ENCODE peak calls at places on chromosomes 2 and 18, in eight cellular contexts. R is neuronal stem cell, F is ovary, B is thoracic aorta, Q is heart left ventricle, J is aorta, T is AG10803, N is neural progenitor cell. I is an unnamed sample.

GRCh38 chr2:232489516-232490220 is 2.0 kb upstream of the ECEL1 start:
- DNase-seq in R (no peak), F (peak), B (no peak), Q (peak), J (peak), T (no peak), N (no peak), I (no peak)

GRCh38 chr2:189012373-189012772 is 38.2 kb downstream of the COL3A1 start:
- DNase-seq in R (no peak), F (no peak), B (no peak), Q (no peak), J (no peak), T (no peak), N (no peak), I (no peak)

GRCh38 chr2:24617431-24617830 is 126.4 kb downstream of the NCOA1 start:
- DNase-seq in R (no peak), F (no peak), B (no peak), Q (no peak), J (no peak), T (peak), N (no peak), I (no peak)

GRCh38 chr2:186554850-186555785 is 34.7 kb upstream of the ITGAV start:
- DNase-seq in R (no peak), F (no peak), B (no peak), Q (no peak), J (no peak), T (no peak), N (no peak), I (no peak)

GRCh38 chr2:164903944-164904343 is 51.4 kb downstream of the SLC38A11 start:
- DNase-seq in R (no peak), F (no peak), B (no peak), Q (no peak), J (no peak), T (no peak), N (peak), I (no peak)

GRCh38 chr2:140454717-140455116 is 1674.5 kb upstream of the NXPH2 start:
- DNase-seq in R (no peak), F (no peak), B (peak), Q (no peak), J (no peak), T (peak), N (no peak), I (no peak)

GRCh38 chr2:112493858-112494648 is 12.1 kb downstream of the TTL start:
- DNase-seq in R (no peak), F (no peak), B (no peak), Q (no peak), J (no peak), T (peak), N (no peak), I (no peak)

GRCh38 chr2:53312721-53313120 is 454.9 kb upstream of the CHAC2 start:
- DNase-seq in R (no peak), F (no peak), B (no peak), Q (no peak), J (no peak), T (no peak), N (no peak), I (no peak)

GRCh38 chr18:46096651-46097300 is 1.3 kb downstream of the ATP5F1A start:
- DNase-seq in R (no peak), F (no peak), B (no peak), Q (no peak), J (no peak), T (no peak), N (no peak), I (no peak)

GRCh38 chr2:138846216-138846821 is 66.1 kb upstream of the NXPH2 start:
- DNase-seq in R (no peak), F (no peak), B (no peak), Q (no peak), J (no peak), T (peak), N (peak), I (no peak)

GRCh38 chr2:86366651-86367500 is 29.4 kb upstream of the REEP1 start:
- DNase-seq in R (no peak), F (no peak), B (no peak), Q (no peak), J (no peak), T (no peak), N (no peak), I (no peak)

GRCh38 chr2:56313541-56313940 is 129.8 kb downstream of the CCDC85A start:
- DNase-seq in R (no peak), F (no peak), B (no peak), Q (no peak), J (no peak), T (peak), N (no peak), I (no peak)

GRCh38 chr2:27154481-27154880 is 5.7 kb downstream of the TCF23 start:
- DNase-seq in R (no peak), F (peak), B (no peak), Q (no peak), J (no peak), T (no peak), N (no peak), I (no peak)

GRCh38 chr2:156199588-156199987 is 132.9 kb downstream of the NR4A2 start:
- DNase-seq in R (no peak), F (no peak), B (no peak), Q (no peak), J (no peak), T (no peak), N (no peak), I (no peak)

GRCh38 chr18:48623468-48624220 is 84.8 kb downstream of the CTIF start:
- DNase-seq in R (no peak), F (no peak), B (no peak), Q (no peak), J (no peak), T (peak), N (no peak), I (no peak)

GRCh38 chr2:223957092-223957851 is at the start of gene MRPL44:
- DNase-seq in R (peak), F (peak), B (peak), Q (peak), J (peak), T (peak), N (peak), I (peak)

GRCh38 chr2:149715005-149715592 is 127.5 kb upstream of the MMADHC start:
- DNase-seq in R (peak), F (no peak), B (no peak), Q (no peak), J (no peak), T (peak), N (peak), I (no peak)

GRCh38 chr18:24138281-24138883 is 480 bp upstream of the CABYR start:
- DNase-seq in R (no peak), F (no peak), B (no peak), Q (no peak), J (no peak), T (no peak), N (no peak), I (no peak)

DNA sequence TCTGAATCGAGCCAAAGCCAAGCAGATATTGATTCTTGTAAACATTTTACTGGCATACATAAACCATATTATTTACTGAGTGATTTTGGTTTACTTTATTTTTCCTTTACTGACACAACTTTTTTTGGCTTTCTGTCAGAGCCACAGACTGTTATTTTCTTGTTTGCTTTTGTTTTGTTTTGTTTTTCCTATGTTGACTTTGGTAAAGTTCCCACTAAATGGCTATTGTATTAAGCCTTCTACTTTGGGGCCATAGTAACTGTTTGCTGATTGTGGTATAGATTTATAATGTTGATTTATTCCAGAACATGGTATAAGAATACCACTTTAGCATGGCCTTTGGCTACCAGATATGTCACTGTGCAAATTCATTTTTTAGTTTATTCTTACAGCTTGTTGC is 419.4 kb downstream of the DCDC2C start:
- DNase-seq in R (no peak), F (no peak), B (no peak), Q (no peak), J (no peak), T (no peak), N (no peak), I (no peak)
- H3K4me3 ChIP-seq in R (no peak), F (no peak), B (no peak), Q (no peak), J (no peak), T (no peak), N (no peak), I (no peak)

DNA sequence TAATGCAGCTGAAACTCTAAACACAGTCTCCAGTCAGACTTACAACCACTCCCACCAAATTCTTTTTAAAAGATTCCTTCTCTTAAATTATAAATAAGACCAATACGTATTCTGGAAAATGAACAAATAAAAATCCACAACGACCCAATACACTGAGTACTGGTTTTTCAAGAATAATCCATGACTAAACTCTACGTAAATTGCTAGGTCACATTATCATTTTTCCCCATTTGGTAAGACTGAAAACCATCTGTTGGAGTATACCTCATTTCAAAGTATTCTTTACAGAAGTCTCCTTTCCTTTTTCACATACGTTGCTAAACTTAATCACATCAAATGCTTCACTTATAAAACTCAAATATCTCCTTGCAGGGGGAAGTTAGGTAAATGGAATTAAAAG is 6.0 kb downstream of the ZNF516 start:
- DNase-seq in R (no peak), F (no peak), B (no peak), Q (no peak), J (no peak), T (no peak), N (no peak), I (no peak)
- H3K4me3 ChIP-seq in R (no peak), F (no peak), B (no peak), Q (no peak), J (no peak), T (peak), N (peak), I (no peak)

DNA sequence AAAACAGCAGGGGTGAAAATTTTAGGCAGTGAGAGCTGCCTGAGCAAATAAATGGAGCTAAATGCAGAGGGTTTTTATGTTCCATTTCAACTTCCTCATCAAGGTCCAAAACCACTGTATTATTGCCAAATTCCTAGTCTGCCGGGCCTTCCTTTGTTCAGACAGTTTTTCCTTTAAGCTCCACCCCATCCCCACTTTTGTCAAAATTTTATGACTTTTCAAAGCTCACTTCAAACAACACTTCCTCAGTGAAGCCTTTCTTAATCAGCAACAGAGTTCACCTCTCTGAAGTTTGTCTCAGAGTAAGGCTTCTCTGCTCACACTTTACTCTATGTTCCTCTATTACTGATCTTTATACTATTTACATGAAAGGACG is 81.3 kb downstream of the CERKL start:
- DNase-seq in R (no peak), F (no peak), B (no peak), Q (no peak), J (no peak), T (no peak), N (no peak), I (no peak)
- H3K4me3 ChIP-seq in R (no peak), F (no peak), B (no peak), Q (no peak), J (no peak), T (no peak), N (no peak), I (no peak)

GRCh38 chr2:14650066-14650465 is 17.5 kb downstream of the LRATD1 start:
- DNase-seq in R (no peak), F (no peak), B (no peak), Q (no peak), J (no peak), T (no peak), N (no peak), I (no peak)

GRCh38 chr2:14656146-14656545 is 23.6 kb downstream of the LRATD1 start:
- DNase-seq in R (no peak), F (no peak), B (no peak), Q (no peak), J (no peak), T (no peak), N (no peak), I (no peak)

DNA sequence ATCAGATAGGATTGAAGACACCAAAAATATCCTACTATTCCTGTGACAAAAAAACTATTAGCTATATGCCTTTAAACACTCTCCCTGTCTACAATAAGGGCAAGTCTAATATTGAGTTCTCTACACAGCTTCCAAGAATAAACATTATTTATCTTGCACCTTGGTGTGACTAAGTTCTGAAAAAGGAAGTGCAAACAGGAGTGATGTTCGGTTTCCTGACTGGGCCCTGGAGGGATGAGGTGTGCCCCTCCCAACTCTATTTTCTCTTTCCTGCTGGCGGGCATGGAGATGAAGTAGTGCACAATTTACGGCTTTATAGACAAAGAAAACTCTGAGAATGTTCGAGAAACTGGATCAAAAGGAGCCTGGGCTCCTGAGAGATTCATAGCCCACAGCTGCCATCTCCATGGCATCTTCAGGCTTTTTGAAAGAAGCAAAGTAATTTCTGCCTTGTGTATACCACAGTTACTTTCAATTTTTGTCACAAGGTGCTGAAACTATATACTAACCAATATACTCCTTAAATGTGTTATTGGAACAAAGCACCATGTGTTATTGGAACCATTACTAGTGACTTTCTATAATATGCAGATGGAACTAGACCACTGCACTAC is 22.3 kb downstream of the LRATD1 start:
- DNase-seq in R (no peak), F (no peak), B (no peak), Q (no peak), J (no peak), T (no peak), N (no peak), I (no peak)
- H3K4me3 ChIP-seq in R (no peak), F (no peak), B (no peak), Q (no peak), J (no peak), T (no peak), N (no peak), I (no peak)

GRCh38 chr2:152165306-152165705 is 10.3 kb downstream of the STAM2 start:
- DNase-seq in R (no peak), F (no peak), B (no peak), Q (no peak), J (no peak), T (no peak), N (no peak), I (no peak)
- H3K4me3 ChIP-seq in R (no peak), F (no peak), B (peak), Q (no peak), J (no peak), T (no peak), N (no peak), I (no peak)

DNA sequence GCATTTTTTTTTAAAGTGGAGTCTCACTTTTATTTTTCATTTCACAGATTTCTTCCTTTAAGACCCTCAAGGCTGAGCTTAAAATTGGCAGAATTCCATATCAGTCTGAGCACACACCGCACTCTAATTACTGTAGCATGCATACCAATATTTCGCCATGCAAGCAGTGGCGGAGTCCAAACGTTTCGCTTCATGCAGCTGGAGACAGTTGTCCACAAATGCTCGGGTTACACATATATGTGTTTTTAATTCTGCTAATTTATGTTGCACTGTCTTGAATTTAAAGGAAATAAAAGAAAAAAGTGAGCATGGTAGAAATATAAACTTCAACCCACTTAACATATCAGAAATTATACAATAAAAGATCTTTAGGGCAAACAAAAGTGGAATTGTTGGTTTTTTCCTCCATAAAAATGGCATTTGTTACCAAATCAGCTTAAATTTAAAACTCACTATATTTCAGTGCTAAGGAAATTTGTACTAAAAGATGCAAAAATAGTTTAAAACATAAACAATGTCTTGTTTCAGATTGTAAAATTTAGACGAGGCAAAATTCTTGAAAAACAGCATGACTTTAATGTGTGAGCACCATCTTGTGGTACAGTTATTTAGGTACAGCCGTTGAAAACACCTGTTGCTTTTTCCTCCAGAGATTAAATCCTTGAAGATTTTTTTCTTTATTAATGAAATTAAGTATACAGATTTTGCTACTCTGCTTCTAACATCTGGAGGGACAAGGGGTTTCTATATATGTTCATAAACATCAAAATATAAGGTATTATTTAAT is 24.1 kb upstream of the KANSL1L start:
- DNase-seq in R (no peak), F (no peak), B (no peak), Q (no peak), J (no peak), T (peak), N (peak), I (no peak)
- H3K4me3 ChIP-seq in R (no peak), F (no peak), B (no peak), Q (peak), J (no peak), T (peak), N (no peak), I (peak)